ENCODE peak calls at places on chromosomes 11 and 22, in four cellular contexts. F is tibial nerve, L is HFF-Myc, Y is GM04503. D is an unnamed sample.

GRCh38 chr11:82233211-82233610 is 500.5 kb downstream of the FAM181B start:
- DNase-seq in F (no peak), L (no peak), Y (no peak), D (no peak)

GRCh38 chr22:44351037-44351436 is 38.3 kb upstream of the SHISAL1 start:
- DNase-seq in F (no peak), L (no peak), Y (no peak), D (no peak)

GRCh38 chr11:102564110-102564509 is 33.6 kb upstream of the MMP7 start:
- DNase-seq in F (no peak), L (peak), Y (peak), D (no peak)

GRCh38 chr22:29380032-29380781 is 8.2 kb downstream of the AP1B1 start:
- DNase-seq in F (no peak), L (no peak), Y (no peak), D (no peak)

GRCh38 chr11:76251223-76251575 is 44.9 kb upstream of the WNT11 start:
- DNase-seq in F (no peak), L (no peak), Y (no peak), D (no peak)

GRCh38 chr22:29002603-29003002 is 59.0 kb downstream of the C22orf31 start:
- DNase-seq in F (no peak), L (no peak), Y (no peak), D (no peak)

GRCh38 chr11:124716596-124716995 is 23.1 kb upstream of the NRGN start:
- DNase-seq in F (no peak), L (no peak), Y (no peak), D (no peak)

GRCh38 chr11:10459029-10459970 is 4.2 kb downstream of the AMPD3 start:
- DNase-seq in F (no peak), L (no peak), Y (no peak), D (no peak)

GRCh38 chr22:23098230-23098705 is 27.9 kb downstream of the GNAZ start:
- DNase-seq in F (no peak), L (no peak), Y (no peak), D (no peak)

GRCh38 chr11:111019931-111020381 is 225.6 kb upstream of the POU2AF2 start:
- DNase-seq in F (no peak), L (no peak), Y (no peak), D (no peak)

GRCh38 chr11:88292156-88292844 is 45.2 kb downstream of the CTSC start:
- DNase-seq in F (no peak), L (no peak), Y (no peak), D (no peak)

GRCh38 chr11:118677977-118678376 is 1.5 kb downstream of the TREH start:
- DNase-seq in F (no peak), L (no peak), Y (no peak), D (no peak)

D was measured in iPS-NIHi11.